ENCODE peak calls at places on chromosomes 4 and X, in five cellular contexts. One of them, this sample, is unnamed.

GRCh38 chr4:161893566-161893965 is 270.2 kb downstream of the FSTL5 start:
- DNase-seq in MM.1S: no peak
- DNase-seq in neural progenitor cell: no peak
- DNase-seq in NT2/D1: no peak
- DNase-seq in IMR-90: no peak
- DNase-seq in this sample: no peak

GRCh38 chrX:38458071-38458470 is 103.3 kb upstream of the TSPAN7 start:
- DNase-seq in MM.1S: peak; percentile 16
- DNase-seq in neural progenitor cell: no peak
- DNase-seq in NT2/D1: no peak
- DNase-seq in IMR-90: no peak
- DNase-seq in this sample: no peak

GRCh38 chrX:137547291-137547690 is 18.6 kb upstream of the ZIC3 start:
- DNase-seq in IMR-90: no peak
- DNase-seq in MM.1S: no peak
- DNase-seq in NT2/D1: no peak
- DNase-seq in neural progenitor cell: peak; percentile 53
- DNase-seq in this sample: no peak

GRCh38 chr4:66071911-66072310 is 401.6 kb upstream of the EPHA5 start:
- DNase-seq in IMR-90: no peak
- DNase-seq in MM.1S: no peak
- DNase-seq in NT2/D1: no peak
- DNase-seq in neural progenitor cell: no peak
- DNase-seq in this sample: peak; percentile 7

GRCh38 chr4:125728568-125728967 is 413.8 kb downstream of the FAT4 start:
- DNase-seq in NT2/D1: no peak
- DNase-seq in neural progenitor cell: peak; percentile 34
- DNase-seq in MM.1S: no peak
- DNase-seq in IMR-90: peak; percentile 98
- DNase-seq in this sample: peak; percentile 86

GRCh38 chrX:74540635-74541249 is 73.7 kb downstream of the RLIM start:
- DNase-seq in MM.1S: no peak
- DNase-seq in neural progenitor cell: no peak
- DNase-seq in NT2/D1: no peak
- DNase-seq in IMR-90: no peak
- DNase-seq in this sample: peak; percentile 9

GRCh38 chrX:30141966-30142365 is 73.4 kb upstream of the MAGEB2 start:
- DNase-seq in IMR-90: peak; percentile 59
- DNase-seq in MM.1S: peak; percentile 46
- DNase-seq in neural progenitor cell: peak; percentile 71
- DNase-seq in NT2/D1: peak; percentile 55
- DNase-seq in this sample: peak; percentile 68

GRCh38 chr4:14916554-14917304 is 85.6 kb upstream of the CPEB2 start:
- DNase-seq in MM.1S: no peak
- DNase-seq in neural progenitor cell: no peak
- DNase-seq in NT2/D1: no peak
- DNase-seq in IMR-90: peak; percentile 84
- DNase-seq in this sample: peak; percentile 54

GRCh38 chr4:27350161-27350560 is 489.5 kb downstream of the STIM2 start:
- DNase-seq in neural progenitor cell: no peak
- DNase-seq in NT2/D1: no peak
- DNase-seq in MM.1S: no peak
- DNase-seq in IMR-90: no peak
- DNase-seq in this sample: no peak

GRCh38 chr4:39970559-39971270 is 7.0 kb downstream of the PDS5A start:
- DNase-seq in neural progenitor cell: peak; percentile 1
- DNase-seq in NT2/D1: no peak
- DNase-seq in IMR-90: no peak
- DNase-seq in MM.1S: no peak
- DNase-seq in this sample: peak; percentile 18

GRCh38 chr4:119559044-119559647 is 69.5 kb downstream of the PDE5A start:
- DNase-seq in NT2/D1: peak; percentile 5
- DNase-seq in IMR-90: peak; percentile 57
- DNase-seq in neural progenitor cell: peak; percentile 30
- DNase-seq in MM.1S: peak; percentile 57
- DNase-seq in this sample: peak; percentile 87

GRCh38 chrX:134369576-134369975 is 90.4 kb upstream of the HPRT1 start:
- DNase-seq in MM.1S: peak; percentile 76
- DNase-seq in neural progenitor cell: no peak
- DNase-seq in NT2/D1: no peak
- DNase-seq in IMR-90: no peak
- DNase-seq in this sample: no peak

GRCh38 chr4:121633642-121634041 is 63.1 kb downstream of the ANXA5 start:
- DNase-seq in IMR-90: no peak
- DNase-seq in NT2/D1: no peak
- DNase-seq in MM.1S: no peak
- DNase-seq in neural progenitor cell: no peak
- DNase-seq in this sample: no peak

GRCh38 chr4:140243345-140243753 is 89.4 kb upstream of the MAML3 start:
- DNase-seq in IMR-90: no peak
- DNase-seq in neural progenitor cell: peak; percentile 41
- DNase-seq in MM.1S: no peak
- DNase-seq in NT2/D1: no peak
- DNase-seq in this sample: no peak

GRCh38 chr4:158290912-158291311 is 80.6 kb downstream of the TMEM144 start:
- DNase-seq in neural progenitor cell: no peak
- DNase-seq in MM.1S: no peak
- DNase-seq in IMR-90: no peak
- DNase-seq in NT2/D1: no peak
- DNase-seq in this sample: no peak

GRCh38 chrX:119105826-119106225 is 21.8 kb downstream of the KIAA1210 start:
- DNase-seq in neural progenitor cell: no peak
- DNase-seq in MM.1S: no peak
- DNase-seq in NT2/D1: no peak
- DNase-seq in IMR-90: peak; percentile 19
- DNase-seq in this sample: peak; percentile 38

GRCh38 chrX:108437789-108438623 is at the start of gene COL4A6:
- DNase-seq in IMR-90: no peak
- DNase-seq in neural progenitor cell: peak; percentile 72
- DNase-seq in NT2/D1: peak; percentile 51
- DNase-seq in MM.1S: no peak
- DNase-seq in this sample: peak; percentile 18

GRCh38 chr4:37645736-37646135 is 40.4 kb downstream of the RELL1 start:
- DNase-seq in MM.1S: peak; percentile 40
- DNase-seq in neural progenitor cell: no peak
- DNase-seq in NT2/D1: no peak
- DNase-seq in IMR-90: no peak
- DNase-seq in this sample: no peak

GRCh38 chrX:35919536-35920309 is at the start of gene CFAP47:
- DNase-seq in MM.1S: peak; percentile 79
- DNase-seq in neural progenitor cell: peak; percentile 86
- DNase-seq in IMR-90: no peak
- DNase-seq in NT2/D1: peak; percentile 35
- DNase-seq in this sample: no peak

GRCh38 chrX:63408050-63408449 is 56.9 kb upstream of the SPIN4 start:
- DNase-seq in MM.1S: no peak
- DNase-seq in NT2/D1: no peak
- DNase-seq in neural progenitor cell: no peak
- DNase-seq in IMR-90: no peak
- DNase-seq in this sample: no peak

GRCh38 chr4:158535130-158535614 is 13.5 kb downstream of the RXFP1 start:
- DNase-seq in NT2/D1: no peak
- DNase-seq in MM.1S: peak; percentile 70
- DNase-seq in IMR-90: peak; percentile 80
- DNase-seq in neural progenitor cell: no peak
- DNase-seq in this sample: peak; percentile 46

GRCh38 chr4:123974419-123975105 is 578.0 kb downstream of the SPRY1 start:
- DNase-seq in neural progenitor cell: no peak
- DNase-seq in NT2/D1: no peak
- DNase-seq in MM.1S: no peak
- DNase-seq in IMR-90: no peak
- DNase-seq in this sample: peak; percentile 54

GRCh38 chr4:153114771-153115321 is 89.4 kb upstream of the TRIM2 start:
- DNase-seq in MM.1S: no peak
- DNase-seq in NT2/D1: no peak
- DNase-seq in neural progenitor cell: no peak
- DNase-seq in IMR-90: peak; percentile 84
- DNase-seq in this sample: peak; percentile 49

GRCh38 chr4:124846306-124846705 is 133.8 kb upstream of the ANKRD50 start:
- DNase-seq in neural progenitor cell: peak; percentile 23
- DNase-seq in IMR-90: no peak
- DNase-seq in NT2/D1: no peak
- DNase-seq in MM.1S: no peak
- DNase-seq in this sample: no peak

GRCh38 chrX:124344246-124344645 is 2.1 kb upstream of the SH2D1A start:
- DNase-seq in neural progenitor cell: no peak
- DNase-seq in MM.1S: no peak
- DNase-seq in IMR-90: no peak
- DNase-seq in NT2/D1: no peak
- DNase-seq in this sample: no peak

GRCh38 chr4:7960017-7960789 is 20.5 kb upstream of the AFAP1 start:
- DNase-seq in IMR-90: no peak
- DNase-seq in neural progenitor cell: no peak
- DNase-seq in NT2/D1: no peak
- DNase-seq in MM.1S: no peak
- DNase-seq in this sample: no peak

GRCh38 chr4:149784018-149784417 is 31.6 kb downstream of the IQCM start:
- DNase-seq in IMR-90: peak; percentile 32
- DNase-seq in NT2/D1: no peak
- DNase-seq in MM.1S: no peak
- DNase-seq in neural progenitor cell: no peak
- DNase-seq in this sample: no peak

GRCh38 chr4:1448589-1449420 is 42.6 kb upstream of the NKX1-1 start:
- DNase-seq in NT2/D1: no peak
- DNase-seq in IMR-90: no peak
- DNase-seq in MM.1S: no peak
- DNase-seq in neural progenitor cell: no peak
- DNase-seq in this sample: no peak

GRCh38 chrX:15033909-15034308 is 160.7 kb downstream of the MOSPD2 start:
- DNase-seq in neural progenitor cell: no peak
- DNase-seq in MM.1S: no peak
- DNase-seq in NT2/D1: no peak
- DNase-seq in IMR-90: no peak
- DNase-seq in this sample: no peak

GRCh38 chr4:5785806-5786680 is 75.0 kb downstream of the EVC start:
- DNase-seq in neural progenitor cell: no peak
- DNase-seq in NT2/D1: no peak
- DNase-seq in IMR-90: peak; percentile 92
- DNase-seq in MM.1S: no peak
- DNase-seq in this sample: peak; percentile 89

GRCh38 chr4:43456383-43456782 is 563.9 kb downstream of the GRXCR1 start:
- DNase-seq in neural progenitor cell: no peak
- DNase-seq in MM.1S: no peak
- DNase-seq in NT2/D1: no peak
- DNase-seq in IMR-90: peak; percentile 81
- DNase-seq in this sample: no peak

GRCh38 chrX:19846995-19847790 is 40.2 kb downstream of the SH3KBP1 start:
- DNase-seq in NT2/D1: no peak
- DNase-seq in IMR-90: peak; percentile 89
- DNase-seq in neural progenitor cell: no peak
- DNase-seq in MM.1S: peak; percentile 33
- DNase-seq in this sample: peak; percentile 68

GRCh38 chr4:38069271-38069760 is 109.1 kb downstream of the PTTG2 start:
- DNase-seq in MM.1S: peak; percentile 67
- DNase-seq in NT2/D1: no peak
- DNase-seq in neural progenitor cell: peak; percentile 74
- DNase-seq in IMR-90: peak; percentile 89
- DNase-seq in this sample: no peak

GRCh38 chrX:63349307-63349706 is 1.8 kb downstream of the SPIN4 start:
- DNase-seq in IMR-90: no peak
- DNase-seq in neural progenitor cell: no peak
- DNase-seq in NT2/D1: no peak
- DNase-seq in MM.1S: no peak
- DNase-seq in this sample: peak; percentile 10

GRCh38 chr4:85423414-85423813 is 51.5 kb upstream of the ARHGAP24 start:
- DNase-seq in IMR-90: no peak
- DNase-seq in neural progenitor cell: no peak
- DNase-seq in NT2/D1: no peak
- DNase-seq in MM.1S: no peak
- DNase-seq in this sample: no peak

DNA sequence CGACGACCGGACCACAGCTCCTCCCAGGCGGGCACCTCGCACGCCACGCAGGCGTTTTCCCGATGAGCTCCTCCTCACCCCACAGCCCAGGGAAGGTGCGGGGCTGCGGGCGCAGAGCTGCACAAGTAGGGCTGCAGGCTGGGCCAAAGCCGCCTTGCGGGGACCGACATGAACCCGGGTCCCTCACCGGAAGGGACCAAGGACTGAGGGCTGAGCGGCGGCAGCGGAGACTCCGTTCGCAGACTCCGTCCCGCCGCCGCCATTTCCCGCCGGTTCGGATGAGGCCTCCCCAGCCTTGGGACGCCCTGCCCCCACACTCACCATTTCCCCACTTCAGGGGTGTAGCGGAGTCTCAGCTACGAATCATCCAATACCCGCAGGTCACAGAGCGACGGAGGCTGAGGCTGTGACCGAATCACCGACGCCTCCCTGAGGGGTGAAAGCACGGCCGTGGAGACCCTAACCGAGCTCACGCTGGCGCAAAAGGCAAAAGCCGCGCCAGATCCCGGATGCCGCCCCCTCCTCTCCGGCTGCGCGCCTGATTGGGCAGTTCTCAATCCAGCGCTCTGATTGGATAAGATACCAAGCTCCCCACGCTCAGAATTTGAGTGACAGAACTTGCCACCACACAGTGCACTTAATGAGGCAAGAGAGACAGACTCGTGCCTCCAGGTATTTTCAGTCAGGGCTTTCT is at the start of gene ZNF732:
- DNase-seq in neural progenitor cell: no peak
- DNase-seq in MM.1S: no peak
- DNase-seq in NT2/D1: peak; percentile 91
- DNase-seq in IMR-90: peak; percentile 19
- DNase-seq in this sample: peak; percentile 3
- H3K4me3 ChIP-seq in neural progenitor cell: no peak within 1 kb of the TSS
- H3K4me3 ChIP-seq in MM.1S: no peak within 1 kb of the TSS
- H3K4me3 ChIP-seq in NT2/D1: peak within 1 kb of the TSS; percentile 98
- H3K4me3 ChIP-seq in IMR-90: peak within 1 kb of the TSS; percentile 49
- H3K4me3 ChIP-seq in this sample: peak within 1 kb of the TSS; percentile 63

GRCh38 chr4:26162095-26162494 is 158.7 kb upstream of the RBPJ start:
- DNase-seq in IMR-90: no peak
- DNase-seq in NT2/D1: no peak
- DNase-seq in neural progenitor cell: no peak
- DNase-seq in MM.1S: no peak
- DNase-seq in this sample: no peak
- H3K9ac ChIP-seq in IMR-90: no peak overlapping the region
- H3K9ac ChIP-seq in NT2/D1: no peak overlapping the region
- H3K9ac ChIP-seq in neural progenitor cell: no peak overlapping the region
- H3K9ac ChIP-seq in MM.1S: no peak overlapping the region
- H3K9ac ChIP-seq in this sample: no peak overlapping the region

GRCh38 chrX:103730147-103730546 is 19.4 kb downstream of the TMEM31 start:
- DNase-seq in NT2/D1: no peak
- DNase-seq in MM.1S: no peak
- DNase-seq in IMR-90: no peak
- DNase-seq in neural progenitor cell: no peak
- DNase-seq in this sample: no peak
- H3K4me1 ChIP-seq in NT2/D1: peaks cover 18% of the 10 kb centered on the region
- H3K4me1 ChIP-seq in MM.1S: peaks cover 8% of the 10 kb centered on the region
- H3K4me1 ChIP-seq in IMR-90: peaks cover 8% of the 10 kb centered on the region
- H3K4me1 ChIP-seq in neural progenitor cell: peaks cover 62% of the 10 kb centered on the region
- H3K4me1 ChIP-seq in this sample: peaks cover 13% of the 10 kb centered on the region

DNA sequence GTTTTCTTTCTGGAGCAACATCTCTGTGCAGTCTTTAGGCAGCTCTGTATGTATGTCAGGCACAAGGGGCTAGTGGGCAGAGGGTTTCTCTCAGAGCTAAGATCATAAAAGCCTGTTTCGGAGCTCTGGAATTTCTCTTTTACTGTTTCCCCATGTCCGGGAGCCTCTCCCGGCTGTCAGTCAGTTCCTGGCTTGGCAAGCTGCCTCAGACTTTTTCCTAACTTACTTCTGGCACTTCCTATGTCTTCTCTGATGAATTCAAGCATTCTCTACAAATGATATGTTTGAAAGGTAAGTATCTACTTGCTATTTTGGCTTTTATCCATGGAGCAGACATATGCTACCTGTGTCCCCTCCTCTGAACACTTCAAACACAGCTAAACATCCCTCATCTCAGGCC is 129.3 kb upstream of the PGRMC2 start:
- DNase-seq in IMR-90: no peak
- DNase-seq in neural progenitor cell: no peak
- DNase-seq in NT2/D1: no peak
- DNase-seq in MM.1S: no peak
- DNase-seq in this sample: peak; percentile 8
- H3K4me3 ChIP-seq in IMR-90: no peak overlapping the region
- H3K4me3 ChIP-seq in neural progenitor cell: no peak overlapping the region
- H3K4me3 ChIP-seq in NT2/D1: no peak overlapping the region
- H3K4me3 ChIP-seq in MM.1S: no peak overlapping the region
- H3K4me3 ChIP-seq in this sample: no peak overlapping the region